ENCODE peak calls at places on chromosome 19, in four cellular contexts. M is right cardiac atrium; Y is mesenchymal stem cell; O is CD4-positive, alpha-beta memory T cell. B is an unnamed sample.

GRCh38 chr19:46979770-46980105 is 39.9 kb upstream of the NPAS1 start:
- DNase-seq in Y (no peak), M (no peak), O (no peak), B (no peak)

GRCh38 chr19:30128211-30128610 is 186.2 kb downstream of the URI1 start:
- DNase-seq in Y (no peak), M (no peak), O (no peak), B (no peak)

GRCh38 chr19:32339988-32340874 is 5.2 kb upstream of the ZNF507 start:
- DNase-seq in M (peak; percentile 76), Y (peak; percentile 61), O (no peak), B (peak; percentile 68)

GRCh38 chr19:10155834-10156233 is 36.1 kb upstream of the EIF3G start:
- DNase-seq in Y (no peak), M (no peak), O (no peak), B (no peak)

GRCh38 chr19:20858218-20858617 is 64.8 kb upstream of the ZNF85 start:
- DNase-seq in M (no peak), Y (no peak), O (no peak), B (no peak)

GRCh38 chr19:4369109-4369887 is 25.9 kb downstream of the MPND start:
- DNase-seq in M (peak; percentile 65), O (peak; percentile 91), Y (no peak), B (no peak)

GRCh38 chr19:11377237-11377636 is 2.8 kb downstream of the SWSAP1 start:
- DNase-seq in M (no peak), O (no peak), Y (peak; percentile 78), B (no peak)

GRCh38 chr19:11421607-11422098 is 2.5 kb upstream of the RGL3 start:
- DNase-seq in M (peak; percentile 71), O (no peak), Y (no peak), B (peak; percentile 38)

GRCh38 chr19:610071-610800 is 20.6 kb downstream of the HCN2 start:
- DNase-seq in M (no peak), O (peak; percentile 76), Y (no peak), B (no peak)

GRCh38 chr19:10402441-10403038 is 802 bp downstream of the CDC37 start:
- DNase-seq in M (peak; percentile 61), Y (peak; percentile 70), O (no peak), B (peak; percentile 51)

GRCh38 chr19:43464089-43464775 is 1.2 kb downstream of the LYPD3 start:
- DNase-seq in M (peak; percentile 83), O (no peak), Y (no peak), B (peak; percentile 80)

GRCh38 chr19:23884363-23884762 is 30.3 kb upstream of the ZNF726 start:
- DNase-seq in O (no peak), Y (no peak), M (no peak), B (no peak)

GRCh38 chr19:33197591-33198000 is 3.5 kb downstream of the LRP3 start:
- DNase-seq in O (no peak), M (no peak), Y (no peak), B (no peak)

GRCh38 chr19:49710372-49710951 is 19.5 kb downstream of the CPT1C start:
- DNase-seq in Y (peak; percentile 86), M (no peak), O (no peak), B (no peak)

GRCh38 chr19:44684892-44685847 is 13.8 kb upstream of the CEACAM16 start:
- DNase-seq in O (no peak), M (peak; percentile 69), Y (peak; percentile 100), B (peak; percentile 40)

GRCh38 chr19:3768015-3768747 is 3.8 kb downstream of the RAX2 start:
- DNase-seq in O (peak; percentile 35), Y (no peak), M (no peak), B (no peak)

GRCh38 chr19:46845959-46846459 is 4.6 kb downstream of the AP2S1 start:
- DNase-seq in O (no peak), M (peak; percentile 16), Y (no peak), B (no peak)

GRCh38 chr19:15015946-15016542 is 33.2 kb upstream of the CASP14 start:
- DNase-seq in Y (no peak), O (no peak), M (no peak), B (no peak)

GRCh38 chr19:2475018-2475701 is 767 bp upstream of the GADD45B start:
- DNase-seq in O (peak; percentile 75), Y (peak; percentile 77), M (peak; percentile 70), B (peak; percentile 62)

GRCh38 chr19:495047-495439 is 1.2 kb upstream of the MADCAM1 start:
- DNase-seq in Y (no peak), O (no peak), M (no peak), B (no peak)

GRCh38 chr19:4910594-4911273 is 1.4 kb downstream of the UHRF1 start:
- DNase-seq in O (no peak), Y (peak; percentile 64), M (no peak), B (no peak)

GRCh38 chr19:1019980-1020867 is 699 bp downstream of the TMEM259 start:
- DNase-seq in M (peak; percentile 54), Y (no peak), O (peak; percentile 66), B (peak; percentile 54)

GRCh38 chr19:47471733-47472457 is at the start of gene SLC8A2:
- DNase-seq in Y (peak; percentile 91), O (peak; percentile 82), M (peak; percentile 69), B (peak; percentile 73)

GRCh38 chr19:934865-935422 is 9.1 kb downstream of the ARID3A start:
- DNase-seq in O (no peak), Y (no peak), M (peak; percentile 85), B (peak; percentile 89)

DNA sequence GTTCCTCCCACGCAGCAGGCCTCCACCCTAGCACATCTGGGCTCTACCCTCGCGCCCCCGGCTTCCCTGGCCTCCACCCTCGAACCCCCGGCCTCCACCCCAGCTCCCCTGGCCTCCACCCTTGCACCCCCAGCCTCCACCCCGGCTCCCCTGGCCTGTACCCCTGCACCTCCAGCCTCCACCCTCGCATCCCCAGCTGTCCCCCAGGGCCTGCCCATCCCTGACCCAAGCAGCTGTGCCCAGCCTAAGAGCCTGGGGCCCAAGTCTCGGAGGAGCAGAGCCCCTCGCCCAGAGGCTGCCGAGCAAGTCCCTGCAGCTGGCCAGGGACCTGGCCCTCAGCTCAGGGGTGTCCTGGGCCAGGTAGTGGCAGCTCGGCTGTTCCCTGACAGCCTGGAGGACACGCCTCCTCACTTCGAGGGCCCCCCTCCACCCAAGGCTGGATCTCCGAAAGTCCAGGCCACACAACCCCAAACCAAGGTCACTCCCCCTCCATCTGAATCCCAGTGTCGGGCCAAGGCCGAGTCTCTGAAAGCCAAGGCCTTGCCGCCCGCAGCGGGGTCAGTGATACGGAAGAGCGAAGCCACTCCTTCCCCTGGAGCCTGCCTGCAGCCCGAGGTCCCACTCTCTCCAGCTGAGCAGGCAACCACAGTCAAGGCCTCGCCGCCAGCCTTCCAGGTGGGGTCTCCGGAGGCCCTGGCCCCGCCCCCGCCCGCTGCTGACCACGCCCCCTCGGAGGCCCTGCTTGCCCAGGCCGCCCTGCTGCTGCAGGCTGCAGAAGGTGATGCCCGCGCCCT is 7.9 kb upstream of the ARHGAP33 start:
- DNase-seq in Y (no peak), M (no peak), O (peak; percentile 35), B (no peak)
- H3K27ac ChIP-seq in Y (no peak overlapping the region), M (no peak overlapping the region), O (no peak overlapping the region), B (no peak overlapping the region)

GRCh38 chr19:18928018-18928805 is 8.7 kb downstream of the DDX49 start:
- DNase-seq in O (no peak), M (no peak), Y (no peak), B (no peak)

GRCh38 chr19:18933297-18933696 is 7.7 kb downstream of the HOMER3 start:
- DNase-seq in Y (no peak), O (no peak), M (no peak), B (no peak)

GRCh38 chr19:18931316-18932162 is 9.5 kb downstream of the HOMER3 start:
- DNase-seq in M (no peak), Y (no peak), O (no peak), B (no peak)

GRCh38 chr19:18929311-18929710 is 9.8 kb downstream of the DDX49 start:
- DNase-seq in O (no peak), Y (no peak), M (no peak), B (no peak)

GRCh38 chr19:18932216-18932841 is 8.7 kb downstream of the HOMER3 start:
- DNase-seq in O (peak; percentile 87), Y (peak; percentile 40), M (peak; percentile 86), B (peak; percentile 69)
- H3K4me3 ChIP-seq in O (peak overlapping the region; percentile 34), Y (no peak overlapping the region), M (no peak overlapping the region), B (no peak overlapping the region)

DNA sequence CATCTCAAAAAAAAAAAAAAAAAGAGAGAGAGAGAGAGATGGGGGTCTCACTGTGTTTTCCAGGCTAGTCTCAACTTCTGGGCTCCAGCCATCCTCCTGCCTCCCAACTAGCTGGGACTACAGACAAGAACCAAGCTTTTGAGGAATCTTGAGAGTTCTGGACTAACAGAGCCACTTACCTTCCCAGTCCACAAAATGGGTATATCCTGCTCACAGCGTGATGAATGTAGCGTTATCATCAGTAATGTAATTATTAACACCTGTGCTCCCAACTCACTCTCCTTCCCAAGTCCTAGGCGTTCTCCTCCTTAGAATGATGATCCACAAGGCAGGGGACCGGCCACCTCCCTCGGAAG is 4.6 kb upstream of the NANOS3 start:
- DNase-seq in Y (no peak), O (no peak), M (no peak), B (no peak)
- H3K27ac ChIP-seq in Y (no peak overlapping the region), O (no peak overlapping the region), M (no peak overlapping the region), B (no peak overlapping the region)

DNA sequence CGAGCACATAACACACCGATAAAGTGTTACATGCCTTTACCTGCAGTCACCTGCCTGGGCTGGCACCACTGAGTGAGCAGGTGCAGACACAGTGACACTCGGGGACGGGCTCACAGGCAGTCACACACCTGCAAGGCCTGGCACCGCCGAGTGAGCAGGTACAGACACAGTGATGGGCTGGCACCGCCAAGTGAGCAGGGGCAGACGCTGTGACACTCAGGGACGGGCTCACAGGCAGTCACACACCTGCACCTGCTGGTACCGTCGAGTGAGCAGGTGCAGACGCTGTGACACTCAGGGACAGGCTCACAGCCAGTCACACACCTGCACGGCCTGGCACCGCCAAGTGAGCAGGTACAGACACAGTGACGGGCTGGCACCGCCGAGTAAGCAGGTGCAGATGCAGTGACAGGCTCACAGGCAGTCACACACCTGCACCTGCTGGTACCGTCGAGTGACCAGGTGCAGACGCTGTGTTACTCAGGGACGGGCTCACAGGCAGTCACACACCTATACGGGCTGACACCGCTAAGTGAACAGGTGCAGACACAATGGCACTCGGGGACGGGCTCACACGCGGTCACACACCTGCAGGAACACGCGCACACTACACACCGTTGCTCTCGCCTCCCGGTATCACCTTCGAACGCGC is 470 bp downstream of the ZNF835 start:
- DNase-seq in Y (no peak), O (no peak), M (no peak), B (no peak)
- H3K4me3 ChIP-seq in Y (peak overlapping the region; percentile 80), O (peak overlapping the region; percentile 46), M (peak overlapping the region; percentile 53), B (peak overlapping the region; percentile 85)

GRCh38 chr19:55373318-55373992 is 3.2 kb upstream of the TMEM190 start:
- DNase-seq in M (no peak), O (peak; percentile 28), Y (no peak), B (no peak)
- H3K27ac ChIP-seq in M (no peak overlapping the region), O (no peak overlapping the region), Y (peak overlapping the region; percentile 93), B (no peak overlapping the region)